ENCODE peak calls at places on chromosomes 4 and X, in nine cellular contexts. One of them, this sample, is unnamed.

GRCh38 chr4:185534850-185535761 is at the start of gene PDLIM3:
- DNase-seq in ovary: peak
- DNase-seq in psoas muscle: peak
- DNase-seq in testis: peak
- DNase-seq in fibroblast of lung: peak
- DNase-seq in transverse colon: peak
- DNase-seq in fibroblast of mammary gland: no peak
- DNase-seq in bronchial epithelial cell: no peak
- DNase-seq in CD8-positive, alpha-beta T cell: no peak
- DNase-seq in this sample: no peak

GRCh38 chrX:16436348-16437188 is 213.4 kb upstream of the S100G start:
- DNase-seq in transverse colon: peak
- DNase-seq in ovary: peak
- DNase-seq in bronchial epithelial cell: peak
- DNase-seq in CD8-positive, alpha-beta T cell: peak
- DNase-seq in psoas muscle: peak
- DNase-seq in fibroblast of mammary gland: peak
- DNase-seq in testis: peak
- DNase-seq in fibroblast of lung: peak
- DNase-seq in this sample: peak

GRCh38 chr4:14783011-14783877 is 219.0 kb upstream of the CPEB2 start:
- DNase-seq in ovary: no peak
- DNase-seq in CD8-positive, alpha-beta T cell: no peak
- DNase-seq in psoas muscle: no peak
- DNase-seq in fibroblast of mammary gland: peak
- DNase-seq in transverse colon: no peak
- DNase-seq in testis: no peak
- DNase-seq in fibroblast of lung: peak
- DNase-seq in bronchial epithelial cell: peak
- DNase-seq in this sample: peak

GRCh38 chr4:24991015-24991414 is 39.7 kb downstream of the LGI2 start:
- DNase-seq in ovary: no peak
- DNase-seq in psoas muscle: no peak
- DNase-seq in testis: no peak
- DNase-seq in CD8-positive, alpha-beta T cell: no peak
- DNase-seq in transverse colon: no peak
- DNase-seq in bronchial epithelial cell: peak
- DNase-seq in fibroblast of mammary gland: peak
- DNase-seq in fibroblast of lung: peak
- DNase-seq in this sample: peak

GRCh38 chr4:90071289-90072235 is 55.6 kb upstream of the CCSER1 start:
- DNase-seq in bronchial epithelial cell: no peak
- DNase-seq in transverse colon: no peak
- DNase-seq in ovary: no peak
- DNase-seq in fibroblast of lung: no peak
- DNase-seq in testis: no peak
- DNase-seq in psoas muscle: no peak
- DNase-seq in CD8-positive, alpha-beta T cell: no peak
- DNase-seq in fibroblast of mammary gland: no peak
- DNase-seq in this sample: no peak

GRCh38 chrX:33045245-33045644 is 166.1 kb downstream of the DMD start:
- DNase-seq in psoas muscle: no peak
- DNase-seq in testis: no peak
- DNase-seq in transverse colon: no peak
- DNase-seq in CD8-positive, alpha-beta T cell: no peak
- DNase-seq in fibroblast of mammary gland: no peak
- DNase-seq in fibroblast of lung: no peak
- DNase-seq in ovary: no peak
- DNase-seq in bronchial epithelial cell: no peak
- DNase-seq in this sample: no peak

GRCh38 chr4:3759236-3759635 is 6.9 kb upstream of the ADRA2C start:
- DNase-seq in psoas muscle: no peak
- DNase-seq in bronchial epithelial cell: no peak
- DNase-seq in transverse colon: no peak
- DNase-seq in fibroblast of lung: no peak
- DNase-seq in testis: no peak
- DNase-seq in fibroblast of mammary gland: no peak
- DNase-seq in CD8-positive, alpha-beta T cell: no peak
- DNase-seq in ovary: no peak
- DNase-seq in this sample: no peak

GRCh38 chr4:137664055-137664405 is 131.7 kb upstream of the PCDH18 start:
- DNase-seq in bronchial epithelial cell: peak
- DNase-seq in fibroblast of lung: peak
- DNase-seq in ovary: no peak
- DNase-seq in transverse colon: no peak
- DNase-seq in fibroblast of mammary gland: peak
- DNase-seq in testis: no peak
- DNase-seq in psoas muscle: no peak
- DNase-seq in CD8-positive, alpha-beta T cell: no peak
- DNase-seq in this sample: peak

GRCh38 chr4:81650871-81651270 is 179.2 kb upstream of the RASGEF1B start:
- DNase-seq in bronchial epithelial cell: peak
- DNase-seq in CD8-positive, alpha-beta T cell: no peak
- DNase-seq in testis: no peak
- DNase-seq in psoas muscle: no peak
- DNase-seq in transverse colon: no peak
- DNase-seq in fibroblast of lung: peak
- DNase-seq in ovary: no peak
- DNase-seq in fibroblast of mammary gland: no peak
- DNase-seq in this sample: peak

GRCh38 chr4:81647388-81647787 is 175.7 kb upstream of the RASGEF1B start:
- DNase-seq in bronchial epithelial cell: no peak
- DNase-seq in testis: no peak
- DNase-seq in psoas muscle: no peak
- DNase-seq in transverse colon: no peak
- DNase-seq in CD8-positive, alpha-beta T cell: no peak
- DNase-seq in ovary: no peak
- DNase-seq in fibroblast of mammary gland: no peak
- DNase-seq in fibroblast of lung: no peak
- DNase-seq in this sample: no peak

GRCh38 chr4:81648576-81649272 is 177.0 kb upstream of the RASGEF1B start:
- DNase-seq in transverse colon: peak
- DNase-seq in fibroblast of lung: peak
- DNase-seq in testis: no peak
- DNase-seq in ovary: peak
- DNase-seq in CD8-positive, alpha-beta T cell: peak
- DNase-seq in bronchial epithelial cell: no peak
- DNase-seq in psoas muscle: no peak
- DNase-seq in fibroblast of mammary gland: no peak
- DNase-seq in this sample: peak

GRCh38 chr4:81652069-81652478 is 180.4 kb upstream of the RASGEF1B start:
- DNase-seq in testis: no peak
- DNase-seq in psoas muscle: no peak
- DNase-seq in ovary: no peak
- DNase-seq in bronchial epithelial cell: no peak
- DNase-seq in fibroblast of mammary gland: no peak
- DNase-seq in CD8-positive, alpha-beta T cell: no peak
- DNase-seq in fibroblast of lung: no peak
- DNase-seq in transverse colon: no peak
- DNase-seq in this sample: no peak

DNA sequence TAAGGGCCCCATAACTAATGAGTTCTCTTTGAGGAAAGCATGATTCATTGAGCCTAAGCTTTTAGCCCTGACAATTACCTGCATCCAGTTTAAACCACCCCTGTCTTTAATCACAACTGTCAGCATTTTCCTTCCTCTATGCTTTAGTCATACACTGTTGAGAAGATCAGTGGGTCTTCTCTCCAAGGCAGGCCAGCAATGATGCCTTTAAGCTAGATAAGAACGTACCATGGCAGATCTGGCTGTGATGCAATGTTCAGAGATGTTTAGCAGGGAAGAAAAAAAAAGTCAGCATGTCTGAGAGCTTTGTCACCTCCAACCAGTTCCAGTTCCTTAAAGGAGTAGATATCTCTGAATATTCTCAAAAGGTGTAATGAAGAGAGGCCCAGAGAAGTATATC is 179.8 kb upstream of the RASGEF1B start:
- DNase-seq in fibroblast of lung: peak
- DNase-seq in psoas muscle: no peak
- DNase-seq in fibroblast of mammary gland: peak
- DNase-seq in bronchial epithelial cell: peak
- DNase-seq in transverse colon: no peak
- DNase-seq in CD8-positive, alpha-beta T cell: no peak
- DNase-seq in ovary: no peak
- DNase-seq in testis: no peak
- DNase-seq in this sample: peak
- H3K4me3 ChIP-seq in fibroblast of lung: no peak
- H3K4me3 ChIP-seq in psoas muscle: no peak
- H3K4me3 ChIP-seq in fibroblast of mammary gland: no peak
- H3K4me3 ChIP-seq in bronchial epithelial cell: no peak
- H3K4me3 ChIP-seq in transverse colon: no peak
- H3K4me3 ChIP-seq in CD8-positive, alpha-beta T cell: no peak
- H3K4me3 ChIP-seq in ovary: no peak
- H3K4me3 ChIP-seq in testis: no peak
- H3K4me3 ChIP-seq in this sample: no peak

GRCh38 chr4:5030152-5030668 is 11.0 kb upstream of the CYTL1 start:
- DNase-seq in CD8-positive, alpha-beta T cell: no peak
- DNase-seq in testis: no peak
- DNase-seq in ovary: no peak
- DNase-seq in psoas muscle: no peak
- DNase-seq in fibroblast of mammary gland: no peak
- DNase-seq in fibroblast of lung: no peak
- DNase-seq in bronchial epithelial cell: no peak
- DNase-seq in transverse colon: no peak
- DNase-seq in this sample: no peak

GRCh38 chr4:5029447-5029846 is 10.2 kb upstream of the CYTL1 start:
- DNase-seq in psoas muscle: no peak
- DNase-seq in fibroblast of lung: no peak
- DNase-seq in ovary: no peak
- DNase-seq in testis: no peak
- DNase-seq in bronchial epithelial cell: no peak
- DNase-seq in transverse colon: no peak
- DNase-seq in fibroblast of mammary gland: no peak
- DNase-seq in CD8-positive, alpha-beta T cell: no peak
- DNase-seq in this sample: no peak

GRCh38 chr4:5028480-5028879 is 9.2 kb upstream of the CYTL1 start:
- DNase-seq in bronchial epithelial cell: no peak
- DNase-seq in testis: no peak
- DNase-seq in CD8-positive, alpha-beta T cell: no peak
- DNase-seq in fibroblast of lung: no peak
- DNase-seq in ovary: no peak
- DNase-seq in psoas muscle: no peak
- DNase-seq in fibroblast of mammary gland: no peak
- DNase-seq in transverse colon: no peak
- DNase-seq in this sample: no peak

GRCh38 chr4:5024673-5025072 is 5.4 kb upstream of the CYTL1 start:
- DNase-seq in fibroblast of mammary gland: peak
- DNase-seq in transverse colon: no peak
- DNase-seq in CD8-positive, alpha-beta T cell: no peak
- DNase-seq in fibroblast of lung: no peak
- DNase-seq in ovary: no peak
- DNase-seq in psoas muscle: peak
- DNase-seq in bronchial epithelial cell: no peak
- DNase-seq in testis: no peak
- DNase-seq in this sample: no peak

GRCh38 chr4:5027366-5027765 is 8.1 kb upstream of the CYTL1 start:
- DNase-seq in transverse colon: no peak
- DNase-seq in CD8-positive, alpha-beta T cell: no peak
- DNase-seq in fibroblast of mammary gland: peak
- DNase-seq in bronchial epithelial cell: no peak
- DNase-seq in psoas muscle: no peak
- DNase-seq in fibroblast of lung: peak
- DNase-seq in ovary: no peak
- DNase-seq in testis: no peak
- DNase-seq in this sample: no peak
- TF ChIP-seq CTCF in transverse colon: no peak
- TF ChIP-seq CTCF in CD8-positive, alpha-beta T cell: no peak
- TF ChIP-seq CTCF in fibroblast of mammary gland: no peak
- TF ChIP-seq CTCF in bronchial epithelial cell: no peak
- TF ChIP-seq CTCF in psoas muscle: no peak
- TF ChIP-seq CTCF in fibroblast of lung: no peak
- TF ChIP-seq CTCF in ovary: no peak
- TF ChIP-seq CTCF in testis: no peak
- TF ChIP-seq CTCF in this sample: no peak

GRCh38 chr4:56908206-56909082 is 744 bp downstream of the REST start:
- DNase-seq in bronchial epithelial cell: peak
- DNase-seq in testis: peak
- DNase-seq in psoas muscle: peak
- DNase-seq in transverse colon: peak
- DNase-seq in fibroblast of lung: peak
- DNase-seq in CD8-positive, alpha-beta T cell: peak
- DNase-seq in ovary: peak
- DNase-seq in fibroblast of mammary gland: peak
- DNase-seq in this sample: peak

GRCh38 chr4:56909083-56909981 is 1.6 kb downstream of the REST start:
- DNase-seq in ovary: no peak
- DNase-seq in psoas muscle: no peak
- DNase-seq in CD8-positive, alpha-beta T cell: peak
- DNase-seq in bronchial epithelial cell: peak
- DNase-seq in fibroblast of lung: peak
- DNase-seq in transverse colon: peak
- DNase-seq in testis: peak
- DNase-seq in fibroblast of mammary gland: peak
- DNase-seq in this sample: peak

GRCh38 chr4:56906534-56906933 is 1.2 kb upstream of the REST start:
- DNase-seq in psoas muscle: no peak
- DNase-seq in bronchial epithelial cell: no peak
- DNase-seq in fibroblast of lung: no peak
- DNase-seq in ovary: no peak
- DNase-seq in CD8-positive, alpha-beta T cell: no peak
- DNase-seq in testis: no peak
- DNase-seq in fibroblast of mammary gland: no peak
- DNase-seq in transverse colon: no peak
- DNase-seq in this sample: peak

GRCh38 chr4:56907489-56908205 is at the start of gene REST:
- DNase-seq in psoas muscle: peak
- DNase-seq in transverse colon: peak
- DNase-seq in ovary: peak
- DNase-seq in fibroblast of lung: peak
- DNase-seq in testis: peak
- DNase-seq in bronchial epithelial cell: peak
- DNase-seq in CD8-positive, alpha-beta T cell: peak
- DNase-seq in fibroblast of mammary gland: peak
- DNase-seq in this sample: peak

DNA sequence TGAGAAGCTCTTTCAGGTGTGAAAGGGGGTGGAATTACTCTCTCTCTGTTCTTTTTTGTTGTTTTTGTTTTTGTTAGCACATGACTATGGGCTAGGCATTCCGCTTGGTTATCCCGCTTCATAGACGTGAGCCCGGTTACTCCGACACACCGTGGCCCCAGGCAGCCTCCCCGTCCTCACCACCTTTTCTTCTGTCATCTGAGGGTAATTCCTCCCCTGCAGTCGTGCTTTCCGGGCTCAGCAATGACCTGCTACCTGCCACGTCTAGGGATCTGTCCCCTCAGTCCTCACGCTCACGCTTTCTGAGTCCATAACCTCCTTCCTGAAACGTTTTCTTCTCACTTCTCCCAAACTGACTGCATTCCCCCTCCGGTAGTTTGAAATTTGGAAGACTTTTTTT is 691 bp upstream of the REST start:
- DNase-seq in fibroblast of mammary gland: no peak
- DNase-seq in ovary: peak
- DNase-seq in bronchial epithelial cell: no peak
- DNase-seq in CD8-positive, alpha-beta T cell: peak
- DNase-seq in transverse colon: peak
- DNase-seq in testis: no peak
- DNase-seq in psoas muscle: no peak
- DNase-seq in fibroblast of lung: no peak
- DNase-seq in this sample: no peak
- H3K4me3 ChIP-seq in fibroblast of mammary gland: peak
- H3K4me3 ChIP-seq in ovary: peak
- H3K4me3 ChIP-seq in bronchial epithelial cell: peak
- H3K4me3 ChIP-seq in CD8-positive, alpha-beta T cell: peak
- H3K4me3 ChIP-seq in transverse colon: peak
- H3K4me3 ChIP-seq in testis: peak
- H3K4me3 ChIP-seq in psoas muscle: peak
- H3K4me3 ChIP-seq in fibroblast of lung: peak
- H3K4me3 ChIP-seq in this sample: peak

DNA sequence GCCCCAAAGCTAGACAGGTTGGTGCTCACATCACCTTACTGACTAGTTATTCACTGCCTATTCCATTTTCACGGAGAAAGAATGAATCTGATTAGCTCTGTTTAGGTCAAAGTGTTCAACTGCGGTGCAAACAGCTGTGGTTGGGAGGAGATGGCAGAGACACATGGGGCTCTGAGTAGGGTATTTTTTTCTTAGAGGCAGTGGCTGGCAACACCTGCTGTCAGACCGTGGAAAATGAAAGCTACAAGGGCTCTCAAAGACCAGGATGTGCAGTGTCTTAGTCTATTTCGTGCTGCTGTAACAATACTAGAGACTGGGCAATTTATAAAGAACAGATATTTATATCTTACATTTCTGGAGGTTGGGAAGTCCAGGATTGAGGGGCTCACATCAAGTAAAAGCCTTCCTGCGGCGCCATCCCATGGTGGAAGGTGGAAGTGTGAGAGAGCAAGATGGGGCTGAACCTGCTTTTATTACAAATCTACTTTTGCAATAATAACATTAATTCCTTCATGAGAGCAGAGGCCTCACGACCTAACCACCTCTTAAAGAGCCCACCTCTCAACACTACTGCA is 10.6 kb downstream of the NYX start:
- DNase-seq in fibroblast of lung: no peak
- DNase-seq in testis: no peak
- DNase-seq in psoas muscle: no peak
- DNase-seq in transverse colon: no peak
- DNase-seq in fibroblast of mammary gland: no peak
- DNase-seq in ovary: no peak
- DNase-seq in bronchial epithelial cell: no peak
- DNase-seq in CD8-positive, alpha-beta T cell: no peak
- DNase-seq in this sample: no peak
- TF ChIP-seq CTCF in fibroblast of lung: peak
- TF ChIP-seq CTCF in testis: no peak
- TF ChIP-seq CTCF in psoas muscle: no peak
- TF ChIP-seq CTCF in transverse colon: no peak
- TF ChIP-seq CTCF in fibroblast of mammary gland: peak
- TF ChIP-seq CTCF in ovary: no peak
- TF ChIP-seq CTCF in bronchial epithelial cell: no peak
- TF ChIP-seq CTCF in CD8-positive, alpha-beta T cell: no peak
- TF ChIP-seq CTCF in this sample: peak